ENCODE peak calls at places on chromosomes 12 and 14, in six cellular contexts. P is left cardiac atrium, W is LoVo, S is amniotic stem cell, L is nucleus accumbens, K is B cell. D is an unnamed sample.

GRCh38 chr12:99619389-99620158 is 28.0 kb upstream of the GARIN6 start:
- DNase-seq in L (no peak), S (no peak), W (no peak), K (no peak), P (no peak), D (peak)

GRCh38 chr14:64218344-64219240 is 75.6 kb downstream of the ESR2 start:
- DNase-seq in L (no peak), S (no peak), W (no peak), P (peak), K (no peak), D (no peak)

GRCh38 chr12:51971679-51972423 is 20.4 kb downstream of the ACVR1B start:
- DNase-seq in W (no peak), L (no peak), S (no peak), P (no peak), K (no peak), D (no peak)

GRCh38 chr12:104359216-104359615 is 55.7 kb downstream of the EID3 start:
- DNase-seq in S (no peak), L (no peak), K (no peak), P (no peak), W (no peak), D (no peak)

GRCh38 chr12:32061033-32061432 is 45.6 kb upstream of the BICD1 start:
- DNase-seq in W (no peak), S (no peak), K (no peak), P (no peak), L (no peak), D (no peak)

GRCh38 chr12:124236651-124237050 is 58.2 kb upstream of the RFLNA start:
- DNase-seq in S (peak), L (no peak), P (no peak), K (no peak), W (peak), D (no peak)

GRCh38 chr14:75885829-75886228 is 96.0 kb downstream of the TGFB3 start:
- DNase-seq in K (no peak), L (no peak), S (no peak), W (no peak), P (no peak), D (no peak)

GRCh38 chr14:60867503-60868172 is 113.2 kb downstream of the TRMT5 start:
- DNase-seq in S (no peak), K (no peak), W (no peak), P (no peak), L (no peak), D (no peak)

GRCh38 chr14:98952595-98953325 is 319.2 kb downstream of the BCL11B start:
- DNase-seq in K (no peak), L (no peak), S (no peak), P (no peak), W (peak), D (no peak)

GRCh38 chr14:89629383-89629782 is 212.3 kb upstream of the FOXN3 start:
- DNase-seq in K (no peak), P (no peak), L (no peak), W (no peak), S (no peak), D (no peak)

GRCh38 chr12:120467439-120467838 is 2.1 kb downstream of the SRSF9 start:
- DNase-seq in S (no peak), K (no peak), P (no peak), L (no peak), W (no peak), D (no peak)

GRCh38 chr14:94547151-94547680 is 14.0 kb upstream of the SERPINA4 start:
- DNase-seq in P (no peak), W (no peak), S (no peak), K (no peak), L (no peak), D (no peak)

GRCh38 chr14:81440041-81440440 is 39.9 kb upstream of the STON2 start:
- DNase-seq in P (no peak), L (no peak), W (no peak), S (no peak), K (no peak), D (no peak)

GRCh38 chr14:96158735-96159134 is 45.9 kb upstream of the BDKRB2 start:
- DNase-seq in S (no peak), P (no peak), L (no peak), K (no peak), W (no peak), D (no peak)

GRCh38 chr12:113373966-113374365 is 15.6 kb downstream of the PLBD2 start:
- DNase-seq in K (no peak), S (no peak), L (no peak), W (no peak), P (no peak), D (no peak)

D was measured in LNCaP clone FGC.